ENCODE peak calls at places on chromosomes 6 and 20, in seven cellular contexts. Q is uterus, U is cardiac muscle cell, J is esophagus muscularis mucosa, W is K562, G is thoracic aorta, S is IMR-90. I is an unnamed sample.

GRCh38 chr20:6228302-6228843 is 105.5 kb upstream of the FERMT1 start:
- DNase-seq in W (no peak), S (no peak), J (no peak), Q (no peak), G (no peak), U (no peak), I (no peak)

GRCh38 chr6:116118608-116119007 is 7.3 kb downstream of the COL10A1 start:
- DNase-seq in J (no peak), U (no peak), G (no peak), Q (no peak), W (no peak), S (peak; percentile 13), I (no peak)

GRCh38 chr20:37442986-37443385 is 78.1 kb upstream of the NNAT start:
- DNase-seq in G (no peak), U (no peak), S (no peak), Q (no peak), J (no peak), W (no peak), I (no peak)

GRCh38 chr6:118398066-118398465 is 150.0 kb upstream of the PLN start:
- DNase-seq in W (no peak), U (no peak), J (no peak), G (no peak), Q (no peak), S (no peak), I (no peak)

GRCh38 chr6:37648465-37649330 is 49.0 kb downstream of the MDGA1 start:
- DNase-seq in S (no peak), Q (no peak), J (no peak), U (peak; percentile 33), G (no peak), W (peak; percentile 86), I (no peak)

GRCh38 chr6:42423244-42423643 is 28.5 kb downstream of the TRERF1 start:
- DNase-seq in U (no peak), Q (no peak), G (no peak), S (no peak), W (no peak), J (no peak), I (no peak)

GRCh38 chr6:134951494-134952263 is 1.8 kb upstream of the ALDH8A1 start:
- DNase-seq in J (no peak), W (no peak), S (no peak), U (no peak), Q (no peak), G (no peak), I (no peak)

GRCh38 chr6:137571854-137572253 is 77.7 kb upstream of the OLIG3 start:
- DNase-seq in J (no peak), S (peak; percentile 13), U (peak; percentile 26), W (peak; percentile 61), Q (no peak), G (no peak), I (no peak)

GRCh38 chr6:136923116-136923953 is 1.2 kb downstream of the SLC35D3 start:
- DNase-seq in Q (no peak), U (no peak), J (no peak), S (no peak), W (no peak), G (no peak), I (no peak)

GRCh38 chr6:155188707-155189496 is 74.9 kb upstream of the CLDN20 start:
- DNase-seq in G (no peak), Q (no peak), W (no peak), J (no peak), U (no peak), S (peak; percentile 100), I (no peak)

GRCh38 chr6:13812359-13812642 is 2.1 kb downstream of the MCUR1 start:
- DNase-seq in U (no peak), Q (no peak), W (no peak), S (no peak), G (no peak), J (no peak), I (no peak)

GRCh38 chr6:14068133-14068532 is 49.4 kb upstream of the CD83 start:
- DNase-seq in J (no peak), S (peak; percentile 89), U (no peak), G (no peak), Q (no peak), W (no peak), I (no peak)

GRCh38 chr20:61801857-61802442 is 263.7 kb downstream of the TAF4 start:
- DNase-seq in J (no peak), G (no peak), W (no peak), S (no peak), U (no peak), Q (no peak), I (no peak)

DNA sequence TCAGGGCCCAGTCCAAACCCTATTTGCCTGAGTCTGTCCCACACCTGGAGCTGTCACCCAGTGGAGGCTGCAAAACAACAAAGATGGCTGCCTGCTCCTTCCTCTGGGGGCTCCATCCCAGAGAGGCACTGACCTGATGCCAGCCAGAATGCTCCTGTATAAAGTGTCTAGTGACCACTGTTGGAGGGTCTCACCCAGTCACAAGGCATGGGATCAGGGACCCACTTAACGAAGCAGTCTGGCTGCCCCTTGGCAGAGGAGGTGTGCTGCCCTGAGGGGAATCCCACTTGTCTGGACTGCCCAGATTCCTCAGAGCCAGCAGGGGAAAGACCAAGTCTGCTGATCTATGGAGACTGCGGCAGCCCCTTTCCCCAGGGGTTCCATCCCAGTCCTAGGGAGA is 241.6 kb downstream of the CDH26 start:
- DNase-seq in G (no peak), W (no peak), S (no peak), Q (no peak), U (no peak), J (peak; percentile 77), I (no peak)
- H3K27ac ChIP-seq in G (no peak overlapping the region), W (no peak overlapping the region), S (no peak overlapping the region), Q (no peak overlapping the region), U (no peak overlapping the region), J (no peak overlapping the region), I (no peak overlapping the region)

GRCh38 chr6:10332121-10332520 is 82.8 kb downstream of the TFAP2A start:
- DNase-seq in J (no peak), Q (no peak), S (no peak), W (no peak), G (no peak), U (no peak), I (no peak)

GRCh38 chr6:10331336-10331735 is 83.5 kb downstream of the TFAP2A start:
- DNase-seq in W (no peak), S (no peak), G (no peak), Q (no peak), U (no peak), J (no peak), I (no peak)

GRCh38 chr6:10330515-10330914 is 84.4 kb downstream of the TFAP2A start:
- DNase-seq in Q (no peak), G (no peak), S (no peak), U (no peak), J (no peak), W (no peak), I (no peak)
- TF ChIP-seq CTCF in Q (no peak), G (no peak), S (no peak), U (no peak), J (no peak), W (no peak), I (no peak)

GRCh38 chr6:156851447-156851846 is 74.3 kb downstream of the ARID1B start:
- DNase-seq in J (no peak), S (no peak), G (no peak), W (no peak), Q (no peak), U (peak; percentile 42), I (no peak)
- H3K27ac ChIP-seq in J (no peak overlapping the region), S (no peak overlapping the region), G (peak overlapping the region; percentile 3), W (no peak overlapping the region), Q (no peak overlapping the region), U (peak overlapping the region; percentile 79), I (peak overlapping the region; percentile 82)

GRCh38 chr6:111668410-111668809 is 62.7 kb upstream of the TRAF3IP2 start:
- DNase-seq in J (no peak), U (no peak), Q (no peak), G (no peak), S (no peak), W (peak; percentile 32), I (no peak)
- TF ChIP-seq CTCF in J (peak; percentile 45), U (peak; percentile 36), Q (no peak), G (peak; percentile 31), S (peak; percentile 11), W (no peak), I (peak; percentile 48)

GRCh38 chr6:33770116-33770832 is 18.7 kb downstream of the LEMD2 start:
- DNase-seq in Q (peak; percentile 35), U (no peak), S (no peak), G (no peak), W (no peak), J (no peak), I (no peak)
- H3K27ac ChIP-seq in Q (peak overlapping the region; percentile 82), U (no peak overlapping the region), S (peak overlapping the region; percentile 98), G (peak overlapping the region; percentile 83), W (no peak overlapping the region), J (peak overlapping the region; percentile 64), I (peak overlapping the region; percentile 63)